ENCODE peak calls at places on chromosomes 1 and 21, in nine cellular contexts. N is left ventricle myocardium inferior; I is CD4-positive, CD25-positive, alpha-beta regulatory T cell; R is effector memory CD4-positive, alpha-beta T cell; M is aorta; Z is GM06990; V is transverse colon; B is adrenal gland; A is tibial artery. F is an unnamed sample.
A peak's percentile ranks its signal among the peaks of the same experiment; 100 is the strongest.

GRCh38 chr1:72369358-72369757 is 87.0 kb upstream of the NEGR1 start:
- DNase-seq in N (no peak), I (no peak), R (no peak), M (no peak), Z (no peak), V (no peak), B (no peak), A (no peak), F (no peak)

GRCh38 chr1:175450219-175450618 is 257.6 kb upstream of the KIAA0040 start:
- DNase-seq in N (no peak), I (no peak), R (no peak), M (no peak), Z (no peak), V (no peak), B (no peak), A (no peak), F (no peak)

GRCh38 chr1:2982615-2983318 is 38.5 kb upstream of the ACTRT2 start:
- DNase-seq in N (peak; percentile 7), I (no peak), R (no peak), M (peak; percentile 74), Z (no peak), V (no peak), B (no peak), A (peak; percentile 78), F (no peak)

GRCh38 chr1:210989949-210990348 is 144.0 kb downstream of the KCNH1 start:
- DNase-seq in N (no peak), I (no peak), R (no peak), M (no peak), Z (no peak), V (no peak), B (no peak), A (no peak), F (no peak)

GRCh38 chr1:177779325-177779965 is 190.4 kb downstream of the SEC16B start:
- DNase-seq in N (no peak), I (no peak), R (no peak), M (no peak), Z (no peak), V (no peak), B (no peak), A (no peak), F (no peak)

GRCh38 chr1:164320780-164321683 is 238.0 kb upstream of the PBX1 start:
- DNase-seq in N (peak; percentile 25), I (no peak), R (no peak), M (peak; percentile 44), Z (no peak), V (peak; percentile 20), B (peak; percentile 65), A (no peak), F (peak; percentile 67)

GRCh38 chr21:39561128-39561527 is 51.6 kb upstream of the B3GALT5 start:
- DNase-seq in N (no peak), I (no peak), R (no peak), M (no peak), Z (no peak), V (no peak), B (no peak), A (no peak), F (no peak)

GRCh38 chr1:244218220-244218619 is 167.1 kb downstream of the ZBTB18 start:
- DNase-seq in N (no peak), I (no peak), R (no peak), M (no peak), Z (no peak), V (no peak), B (no peak), A (no peak), F (no peak)

GRCh38 chr1:906532-907420 is 16.9 kb upstream of the SAMD11 start:
- DNase-seq in N (peak; percentile 16), I (no peak), R (no peak), M (peak; percentile 79), Z (peak; percentile 14), V (peak; percentile 75), B (no peak), A (peak; percentile 73), F (peak; percentile 77)

GRCh38 chr1:64572222-64572900 is 102.4 kb downstream of the CACHD1 start:
- DNase-seq in N (no peak), I (no peak), R (no peak), M (no peak), Z (no peak), V (no peak), B (no peak), A (no peak), F (no peak)

GRCh38 chr1:238675241-238675640 is 711.1 kb upstream of the CHRM3 start:
- DNase-seq in N (no peak), I (no peak), R (no peak), M (no peak), Z (no peak), V (no peak), B (no peak), A (no peak), F (no peak)

DNA sequence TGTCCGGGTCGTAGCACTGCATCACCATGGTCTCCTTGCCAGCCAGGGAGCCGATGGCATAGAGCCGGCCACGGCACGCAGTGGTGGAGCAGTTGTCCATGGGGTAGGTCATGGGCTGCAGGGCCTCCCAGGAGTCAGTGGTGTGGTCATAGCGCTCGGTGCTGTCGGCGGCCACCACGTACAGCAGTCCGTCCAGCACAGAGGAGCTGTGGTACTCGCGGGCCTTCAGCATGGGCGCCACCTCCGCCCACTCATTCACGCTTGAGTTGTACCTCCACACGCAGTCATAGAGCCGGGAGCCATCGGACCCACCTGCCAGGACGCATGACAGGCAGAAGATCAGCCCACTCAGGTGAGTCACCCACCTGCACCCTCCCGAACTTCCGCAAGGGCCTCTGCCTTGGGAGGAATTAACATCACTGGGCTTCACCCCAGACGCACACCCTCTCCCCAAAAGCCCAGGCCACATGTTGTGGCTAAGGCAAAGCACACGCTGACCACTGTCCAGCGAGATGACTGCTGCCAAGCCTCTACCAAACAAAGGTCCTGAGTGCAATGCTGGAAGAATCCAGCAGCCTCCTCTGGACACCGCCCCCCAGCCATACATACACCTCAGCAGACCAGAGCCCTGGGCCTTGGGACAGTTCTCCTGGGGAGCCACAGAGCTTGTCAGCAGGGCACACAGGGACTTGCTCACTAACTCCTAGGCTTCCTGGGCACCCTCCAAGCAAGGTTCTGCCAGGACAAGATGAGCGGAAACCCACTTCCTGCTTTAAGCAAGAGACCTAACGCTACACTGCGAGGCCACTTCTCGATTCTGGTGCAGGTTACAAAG is 3.3 kb downstream of the KLHL21 start:
- DNase-seq in N (no peak), I (peak; percentile 19), R (peak; percentile 43), M (no peak), Z (no peak), V (peak; percentile 49), B (peak; percentile 54), A (no peak), F (no peak)
- H3K4me3 ChIP-seq in N (peak overlapping the region; percentile 97), I (peak overlapping the region; percentile 91), R (peak overlapping the region; percentile 48), M (peak overlapping the region; percentile 70), Z (peak overlapping the region; percentile 50), V (peak overlapping the region; percentile 68), B (peak overlapping the region; percentile 7), A (peak overlapping the region; percentile 95), F (peak overlapping the region; percentile 11)

DNA sequence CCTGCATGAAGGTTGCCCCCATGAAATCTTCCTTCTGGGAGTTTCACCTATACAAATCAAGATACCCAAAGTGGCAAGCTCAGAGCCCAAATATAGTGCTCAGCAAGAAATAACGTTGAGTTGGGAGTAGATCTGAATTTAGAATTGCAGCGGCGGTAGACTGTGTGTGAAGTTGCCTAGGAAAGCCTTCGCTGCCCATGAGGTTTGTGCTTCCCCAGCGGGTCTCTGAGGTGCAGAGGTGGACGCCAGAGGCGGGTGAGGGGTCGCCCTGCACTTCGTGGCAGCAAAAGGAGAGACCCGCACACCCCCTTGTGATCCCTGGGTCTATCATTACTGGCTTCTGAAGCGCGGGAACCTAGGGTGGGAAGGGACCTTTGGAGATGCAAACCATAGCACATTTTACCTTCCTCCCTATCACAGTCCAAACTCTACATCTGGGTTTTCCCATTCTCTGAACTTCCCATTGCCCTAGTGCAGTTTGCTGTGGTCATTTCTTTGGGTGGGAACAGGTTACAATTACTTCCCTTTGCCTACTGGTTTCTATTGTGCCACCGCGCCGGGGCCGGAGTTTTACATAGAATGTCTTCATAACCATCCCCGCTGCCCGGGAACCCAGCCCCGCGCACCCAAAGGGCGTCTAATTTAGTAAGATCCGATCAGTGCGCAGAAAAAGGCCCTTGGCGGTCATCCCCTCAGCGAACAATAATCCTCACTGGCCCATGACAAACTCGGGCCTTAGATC is 5.2 kb downstream of the TBX15 start:
- DNase-seq in N (no peak), I (no peak), R (no peak), M (no peak), Z (no peak), V (no peak), B (no peak), A (peak; percentile 66), F (no peak)
- H3K4me3 ChIP-seq in N (no peak overlapping the region), I (no peak overlapping the region), R (no peak overlapping the region), M (no peak overlapping the region), Z (no peak overlapping the region), V (no peak overlapping the region), B (no peak overlapping the region), A (peak overlapping the region; percentile 71), F (no peak overlapping the region)

GRCh38 chr1:156291226-156292061 is 4.0 kb downstream of the GLMP start:
- DNase-seq in N (peak; percentile 90), I (no peak), R (no peak), M (peak; percentile 95), Z (peak; percentile 62), V (peak; percentile 92), B (peak; percentile 94), A (peak; percentile 95), F (peak; percentile 97)
- H3K4me3 ChIP-seq in N (peak overlapping the region; percentile 64), I (no peak overlapping the region), R (no peak overlapping the region), M (peak overlapping the region; percentile 33), Z (peak overlapping the region; percentile 37), V (peak overlapping the region; percentile 20), B (peak overlapping the region; percentile 23), A (peak overlapping the region; percentile 50), F (peak overlapping the region; percentile 38)

DNA sequence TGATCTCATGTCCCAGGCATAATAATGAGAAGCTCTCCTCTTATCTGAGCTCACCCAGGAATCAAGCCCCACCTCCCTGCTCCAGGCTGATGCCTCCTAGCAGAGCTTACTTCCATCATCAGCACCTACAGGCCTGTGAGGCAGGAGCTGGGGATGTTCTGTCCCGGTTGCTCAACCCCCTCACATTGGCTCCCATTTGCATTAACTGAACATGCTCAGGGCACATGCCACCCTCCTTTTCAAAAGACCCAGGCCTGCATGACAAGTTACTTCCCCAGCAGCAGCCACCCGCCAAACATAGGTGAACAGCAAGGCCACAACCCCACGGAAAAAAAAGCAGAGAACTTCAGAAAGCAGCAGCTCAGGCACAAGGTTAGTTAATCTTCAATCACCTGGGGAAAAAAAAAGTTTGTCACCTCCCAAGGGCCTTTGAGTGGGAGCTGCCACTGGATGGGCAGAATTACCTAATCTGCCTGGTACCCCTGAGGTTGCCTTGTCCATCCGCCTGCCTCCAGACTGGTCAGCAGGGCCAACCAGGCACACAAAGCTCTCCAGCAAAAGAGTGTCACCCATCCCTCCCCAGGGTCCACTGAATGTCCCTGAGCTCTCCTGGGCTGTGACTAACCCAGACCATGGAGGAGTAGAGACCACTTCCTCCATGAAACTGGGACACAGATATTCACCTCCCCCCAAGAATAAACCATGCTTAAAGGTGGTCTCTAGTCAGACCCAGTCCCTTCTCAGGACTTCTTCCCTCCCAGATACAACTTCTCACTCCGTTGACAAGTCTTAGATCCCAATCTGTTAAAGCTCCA is 4.4 kb downstream of the KCNN3 start:
- DNase-seq in N (no peak), I (no peak), R (no peak), M (no peak), Z (no peak), V (no peak), B (no peak), A (no peak), F (no peak)
- H3K4me3 ChIP-seq in N (no peak overlapping the region), I (no peak overlapping the region), R (no peak overlapping the region), M (no peak overlapping the region), Z (peak overlapping the region; percentile 9), V (no peak overlapping the region), B (no peak overlapping the region), A (no peak overlapping the region), F (no peak overlapping the region)

F was measured in right cardiac atrium.